ENCODE peak calls at places on chromosomes 16 and 17, in seven cellular contexts. Z is CD4-positive, alpha-beta T cell; S is thyroid gland; B is H9; O is adrenal gland; K is AG04450; V is CD8-positive, alpha-beta memory T cell. E is an unnamed sample.

GRCh38 chr17:80118601-80119270 is 17.4 kb downstream of the GAA start:
- DNase-seq in Z (no peak), S (no peak), O (no peak), B (peak; percentile 27), K (no peak), V (no peak), E (no peak)

GRCh38 chr16:61564741-61565140 is 471.5 kb downstream of the CDH8 start:
- DNase-seq in V (no peak), Z (no peak), O (no peak), S (no peak), K (no peak), B (no peak), E (no peak)

GRCh38 chr16:47713225-47713595 is 252.1 kb downstream of the PHKB start:
- DNase-seq in Z (no peak), S (no peak), B (no peak), O (peak; percentile 68), V (no peak), K (peak; percentile 33), E (no peak)

GRCh38 chr16:74999208-74999682 is 421 bp downstream of the ZNRF1 start:
- DNase-seq in Z (peak; percentile 38), V (peak; percentile 8), B (no peak), O (no peak), K (no peak), S (peak; percentile 40), E (peak; percentile 16)

GRCh38 chr16:67833035-67833417 is 9.1 kb upstream of the THAP11 start:
- DNase-seq in B (no peak), K (no peak), O (no peak), S (no peak), V (no peak), Z (no peak), E (no peak)

GRCh38 chr17:61250335-61250890 is 149.2 kb upstream of the TBX2 start:
- DNase-seq in Z (no peak), K (no peak), B (no peak), S (no peak), V (no peak), O (no peak), E (no peak)

GRCh38 chr16:22353188-22353919 is 21.1 kb downstream of the CDR2 start:
- DNase-seq in Z (no peak), K (peak; percentile 71), O (no peak), V (no peak), S (no peak), B (no peak), E (no peak)

GRCh38 chr16:72536673-72537435 is 364.9 kb upstream of the PMFBP1 start:
- DNase-seq in S (no peak), Z (no peak), K (no peak), V (no peak), O (no peak), B (no peak), E (no peak)

GRCh38 chr16:88057656-88058055 is 106.4 kb downstream of the BANP start:
- DNase-seq in Z (no peak), V (no peak), S (no peak), K (no peak), B (no peak), O (no peak), E (no peak)

GRCh38 chr17:62876664-62877411 is 68.7 kb upstream of the MARCHF10 start:
- DNase-seq in O (no peak), Z (no peak), B (no peak), S (no peak), V (no peak), K (no peak), E (no peak)
- H3K27ac ChIP-seq in O (no peak overlapping the region), Z (no peak overlapping the region), B (no peak overlapping the region), S (no peak overlapping the region), V (no peak overlapping the region), K (peak overlapping the region; percentile 61), E (no peak overlapping the region)

GRCh38 chr17:16939606-16940115 is 32.3 kb downstream of the TNFRSF13B start:
- DNase-seq in Z (no peak), K (no peak), B (peak; percentile 39), S (no peak), V (no peak), O (peak; percentile 20), E (no peak)

GRCh38 chr17:16939271-16939576 is 32.7 kb downstream of the TNFRSF13B start:
- DNase-seq in O (no peak), V (no peak), B (no peak), K (no peak), Z (no peak), S (no peak), E (no peak)

GRCh38 chr17:16937431-16937830 is 34.5 kb downstream of the TNFRSF13B start:
- DNase-seq in B (no peak), O (peak; percentile 25), Z (no peak), S (no peak), V (no peak), K (no peak), E (no peak)

GRCh38 chr17:16938031-16938430 is 33.9 kb downstream of the TNFRSF13B start:
- DNase-seq in S (no peak), B (no peak), O (no peak), K (no peak), Z (no peak), V (no peak), E (no peak)

GRCh38 chr17:16938496-16939270 is 33.2 kb downstream of the TNFRSF13B start:
- DNase-seq in V (no peak), O (no peak), Z (no peak), K (no peak), B (peak; percentile 27), S (no peak), E (no peak)
- H3K27ac ChIP-seq in V (no peak overlapping the region), O (no peak overlapping the region), Z (no peak overlapping the region), K (no peak overlapping the region), B (no peak overlapping the region), S (no peak overlapping the region), E (no peak overlapping the region)

DNA sequence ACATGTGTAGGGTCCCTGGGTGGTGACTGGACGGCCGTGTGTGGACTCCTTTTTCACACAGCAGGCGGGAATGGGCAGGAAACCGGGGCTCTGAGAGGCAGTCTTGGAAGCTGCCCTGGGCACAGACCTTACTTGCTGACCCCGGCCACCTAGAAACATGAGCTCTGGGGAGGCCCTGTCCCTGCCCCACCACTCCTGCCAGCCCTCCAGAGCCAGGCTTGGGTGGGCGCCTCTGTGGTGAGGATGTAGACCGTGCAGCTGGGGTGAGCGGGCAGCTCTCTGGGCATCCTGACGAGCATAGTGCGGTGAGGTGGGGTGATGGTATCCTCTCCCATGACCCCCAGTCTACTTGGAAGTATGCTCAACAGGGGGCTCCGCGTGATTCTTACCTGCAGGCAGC is 121.3 kb downstream of the RAB11FIP4 start:
- DNase-seq in O (no peak), B (no peak), K (no peak), Z (no peak), V (no peak), S (no peak), E (no peak)
- H3K27ac ChIP-seq in O (no peak overlapping the region), B (no peak overlapping the region), K (no peak overlapping the region), Z (peak overlapping the region; percentile 78), V (no peak overlapping the region), S (no peak overlapping the region), E (no peak overlapping the region)

GRCh38 chr17:8445536-8445935 is 9.9 kb downstream of the NDEL1 start:
- DNase-seq in B (no peak), V (no peak), Z (no peak), K (no peak), S (no peak), O (no peak), E (no peak)

GRCh38 chr17:8443756-8444155 is 8.1 kb downstream of the NDEL1 start:
- DNase-seq in Z (no peak), B (no peak), O (no peak), V (no peak), S (no peak), K (no peak), E (peak; percentile 9)

GRCh38 chr17:8444506-8444905 is 8.8 kb downstream of the NDEL1 start:
- DNase-seq in Z (no peak), S (no peak), V (no peak), B (no peak), O (no peak), K (no peak), E (no peak)

GRCh38 chr17:8448310-8448709 is 12.6 kb downstream of the NDEL1 start:
- DNase-seq in S (no peak), Z (no peak), V (no peak), O (no peak), K (no peak), B (no peak), E (no peak)

DNA sequence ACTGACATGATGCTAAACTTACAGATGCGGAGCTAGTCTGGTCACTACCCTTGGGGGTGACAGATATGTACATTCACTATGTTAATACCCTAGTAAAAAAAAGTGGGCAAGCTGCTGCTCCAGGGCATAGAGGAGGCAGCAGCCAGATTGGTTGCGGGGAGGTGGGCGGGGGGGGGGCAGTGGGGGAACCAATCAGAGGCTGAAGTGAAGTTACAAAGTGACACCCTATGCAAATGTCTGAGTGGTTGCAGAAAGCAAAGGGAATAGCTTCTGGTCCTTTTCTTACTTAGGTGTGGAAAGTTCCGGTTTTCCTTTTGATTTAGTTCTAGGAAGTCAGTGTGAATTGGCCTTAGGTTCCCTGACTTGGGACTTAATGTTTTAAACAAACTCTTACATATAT is 12.1 kb downstream of the NDEL1 start:
- DNase-seq in Z (no peak), V (no peak), B (peak; percentile 78), K (no peak), O (no peak), S (no peak), E (no peak)
- H3K27ac ChIP-seq in Z (no peak overlapping the region), V (no peak overlapping the region), B (no peak overlapping the region), K (no peak overlapping the region), O (no peak overlapping the region), S (no peak overlapping the region), E (no peak overlapping the region)

GRCh38 chr16:24671455-24671954 is 57.9 kb upstream of the TNRC6A start:
- DNase-seq in B (no peak), K (no peak), V (no peak), O (peak; percentile 61), S (no peak), Z (no peak), E (no peak)

GRCh38 chr16:24667244-24667764 is 62.1 kb upstream of the TNRC6A start:
- DNase-seq in O (no peak), S (no peak), K (no peak), B (no peak), Z (no peak), V (no peak), E (no peak)

GRCh38 chr16:24673155-24673554 is 56.3 kb upstream of the TNRC6A start:
- DNase-seq in O (no peak), S (no peak), Z (no peak), B (no peak), K (no peak), V (no peak), E (no peak)

GRCh38 chr16:24668481-24669001 is 60.9 kb upstream of the TNRC6A start:
- DNase-seq in B (no peak), Z (no peak), S (no peak), O (peak; percentile 82), K (no peak), V (no peak), E (no peak)

GRCh38 chr16:24670623-24671454 is 58.6 kb upstream of the TNRC6A start:
- DNase-seq in B (peak; percentile 62), K (no peak), Z (no peak), O (peak; percentile 96), S (peak; percentile 5), V (no peak), E (peak; percentile 69)
- H3K27ac ChIP-seq in B (no peak overlapping the region), K (peak overlapping the region; percentile 80), Z (no peak overlapping the region), O (peak overlapping the region; percentile 88), S (no peak overlapping the region), V (no peak overlapping the region), E (peak overlapping the region; percentile 69)

E was measured in substantia nigra.